ENCODE peak calls at places on chromosomes 4 and X, in ten cellular contexts. C, V, Q, Z, D, B, F, J, S and N are unnamed samples.

GRCh38 chr4:84578540-84579409 is 4.2 kb upstream of the CDS1 start:
- DNase-seq in J (no peak), F (peak; percentile 61), V (no peak), D (peak; percentile 32), Q (no peak), S (no peak), Z (peak; percentile 53), B (peak; percentile 51), C (peak; percentile 50), N (no peak)

GRCh38 chr4:130478406-130478805 is 1382.5 kb downstream of the C4orf33 start:
- DNase-seq in F (no peak), Q (no peak), S (peak; percentile 20), V (no peak), B (no peak), C (no peak), Z (peak; percentile 68), J (no peak), D (no peak), N (no peak)

GRCh38 chr4:117817316-117817715 is 217.0 kb upstream of the NDST3 start:
- DNase-seq in C (no peak), Z (peak; percentile 48), Q (no peak), F (no peak), S (no peak), J (no peak), D (no peak), B (no peak), V (no peak), N (no peak)

GRCh38 chr4:44908565-44908964 is 182.2 kb upstream of the GNPDA2 start:
- DNase-seq in D (no peak), S (no peak), J (no peak), F (no peak), V (no peak), B (no peak), Q (no peak), Z (no peak), C (no peak), N (no peak)

GRCh38 chr4:47533689-47534347 is 48.7 kb downstream of the ATP10D start:
- DNase-seq in C (no peak), F (no peak), D (no peak), J (no peak), V (no peak), Z (peak; percentile 69), Q (no peak), S (no peak), B (no peak), N (no peak)

GRCh38 chr4:113209652-113210320 is 160.3 kb downstream of the ANK2 start:
- DNase-seq in C (no peak), D (no peak), Z (no peak), S (no peak), B (no peak), Q (no peak), J (no peak), V (no peak), F (no peak), N (peak; percentile 15)

GRCh38 chrX:150486011-150486410 is 82.4 kb upstream of the MTM1 start:
- DNase-seq in S (peak; percentile 77), V (peak; percentile 64), F (peak; percentile 46), J (peak; percentile 33), Z (peak; percentile 36), D (peak; percentile 46), B (peak; percentile 24), Q (no peak), C (peak; percentile 72), N (no peak)

GRCh38 chr4:95362906-95363578 is 185.7 kb downstream of the UNC5C start:
- DNase-seq in J (no peak), Q (no peak), Z (peak; percentile 43), V (peak; percentile 44), C (peak; percentile 49), D (peak; percentile 19), S (peak; percentile 40), B (peak; percentile 32), F (peak; percentile 32), N (peak; percentile 18)

GRCh38 chr4:41204400-41204978 is 9.9 kb downstream of the APBB2 start:
- DNase-seq in V (no peak), S (peak; percentile 79), F (no peak), Q (peak; percentile 56), Z (peak; percentile 88), J (no peak), D (no peak), C (no peak), B (peak; percentile 67), N (no peak)

GRCh38 chr4:41202356-41202755 is 12.0 kb downstream of the APBB2 start:
- DNase-seq in F (no peak), B (no peak), V (no peak), S (no peak), D (no peak), J (no peak), Q (no peak), Z (no peak), C (no peak), N (no peak)

GRCh38 chr4:41205130-41205529 is 9.2 kb downstream of the APBB2 start:
- DNase-seq in C (no peak), S (no peak), J (no peak), F (no peak), B (no peak), Q (no peak), V (no peak), D (no peak), Z (no peak), N (no peak)

GRCh38 chr4:41203841-41204240 is 10.5 kb downstream of the APBB2 start:
- DNase-seq in Q (no peak), D (no peak), F (no peak), Z (no peak), S (no peak), J (no peak), B (no peak), C (no peak), V (no peak), N (no peak)

GRCh38 chr4:41203169-41203568 is 11.2 kb downstream of the APBB2 start:
- DNase-seq in V (no peak), F (no peak), J (no peak), S (no peak), Q (no peak), C (no peak), D (no peak), B (no peak), Z (peak; percentile 62), N (no peak)
- H3K4me1 ChIP-seq in V (peaks cover 2% of the 10 kb centered on the region), F (no peaks in the 10 kb centered on the region), J (no peaks in the 10 kb centered on the region), S (peaks cover 13% of the 10 kb centered on the region), Q (peaks cover 25% of the 10 kb centered on the region), C (peaks cover 5% of the 10 kb centered on the region), D (peaks cover 3% of the 10 kb centered on the region), B (peaks cover 36% of the 10 kb centered on the region), Z (peaks cover 18% of the 10 kb centered on the region), N (peaks cover 3% of the 10 kb centered on the region)

DNA sequence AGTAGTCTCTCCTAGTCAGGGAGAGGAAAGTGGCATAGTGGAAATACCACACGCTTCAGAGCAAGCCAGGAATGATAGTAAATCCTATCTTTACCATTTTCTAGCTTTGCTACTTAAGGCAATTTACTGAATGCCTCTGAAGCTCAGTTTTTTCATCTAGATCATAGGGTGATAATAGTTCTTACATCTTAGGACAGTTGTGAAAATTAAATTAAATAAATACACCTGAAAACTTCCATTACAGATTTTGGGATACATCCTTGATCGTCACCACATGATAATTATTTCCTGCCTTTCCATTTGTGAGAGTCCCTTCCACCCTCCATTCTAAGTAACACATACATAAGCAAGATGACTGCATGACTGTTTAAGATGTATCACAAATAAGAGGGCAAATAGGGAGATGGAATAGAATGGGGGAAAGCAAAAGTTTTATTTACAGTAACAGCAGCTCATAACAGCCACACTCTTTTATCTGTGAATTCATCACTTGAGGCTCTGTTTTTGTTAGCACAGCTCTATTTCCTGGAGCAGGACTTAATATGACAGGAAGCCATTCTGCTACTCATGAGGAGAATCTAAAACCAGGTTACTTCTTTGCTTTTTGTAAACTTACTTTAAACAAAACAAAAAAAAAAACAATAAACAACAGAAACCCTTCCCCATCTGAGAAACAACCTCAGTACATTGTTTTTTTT is 13.4 kb downstream of the P2RY10 start:
- DNase-seq in D (no peak), S (no peak), C (no peak), F (no peak), V (no peak), Q (no peak), Z (no peak), B (no peak), J (no peak), N (no peak)
- H3K4me1 ChIP-seq in D (no peaks in the 10 kb centered on the region), S (no peaks in the 10 kb centered on the region), C (no peaks in the 10 kb centered on the region), F (no peaks in the 10 kb centered on the region), V (no peaks in the 10 kb centered on the region), Q (no peaks in the 10 kb centered on the region), Z (no peaks in the 10 kb centered on the region), B (no peaks in the 10 kb centered on the region), J (peaks cover 53% of the 10 kb centered on the region), N (no peaks in the 10 kb centered on the region)

GRCh38 chr4:153488719-153489384 is 22.7 kb downstream of the TMEM131L start:
- DNase-seq in S (peak; percentile 84), Q (peak; percentile 35), B (no peak), C (peak; percentile 33), J (no peak), D (no peak), F (no peak), V (peak; percentile 54), Z (peak; percentile 48), N (no peak)

GRCh38 chr4:153486281-153487151 is 20.4 kb downstream of the TMEM131L start:
- DNase-seq in S (no peak), V (peak; percentile 58), C (peak; percentile 36), B (peak; percentile 74), Q (peak; percentile 33), D (no peak), J (no peak), F (no peak), Z (peak; percentile 95), N (no peak)

GRCh38 chr4:153489856-153490558 is 23.8 kb downstream of the TMEM131L start:
- DNase-seq in S (no peak), D (no peak), V (no peak), C (no peak), F (no peak), Z (peak; percentile 44), Q (no peak), J (no peak), B (no peak), N (no peak)

GRCh38 chr4:153485860-153486259 is 19.7 kb downstream of the TMEM131L start:
- DNase-seq in B (no peak), C (no peak), J (no peak), D (no peak), F (no peak), V (no peak), Q (no peak), S (no peak), Z (no peak), N (no peak)

DNA sequence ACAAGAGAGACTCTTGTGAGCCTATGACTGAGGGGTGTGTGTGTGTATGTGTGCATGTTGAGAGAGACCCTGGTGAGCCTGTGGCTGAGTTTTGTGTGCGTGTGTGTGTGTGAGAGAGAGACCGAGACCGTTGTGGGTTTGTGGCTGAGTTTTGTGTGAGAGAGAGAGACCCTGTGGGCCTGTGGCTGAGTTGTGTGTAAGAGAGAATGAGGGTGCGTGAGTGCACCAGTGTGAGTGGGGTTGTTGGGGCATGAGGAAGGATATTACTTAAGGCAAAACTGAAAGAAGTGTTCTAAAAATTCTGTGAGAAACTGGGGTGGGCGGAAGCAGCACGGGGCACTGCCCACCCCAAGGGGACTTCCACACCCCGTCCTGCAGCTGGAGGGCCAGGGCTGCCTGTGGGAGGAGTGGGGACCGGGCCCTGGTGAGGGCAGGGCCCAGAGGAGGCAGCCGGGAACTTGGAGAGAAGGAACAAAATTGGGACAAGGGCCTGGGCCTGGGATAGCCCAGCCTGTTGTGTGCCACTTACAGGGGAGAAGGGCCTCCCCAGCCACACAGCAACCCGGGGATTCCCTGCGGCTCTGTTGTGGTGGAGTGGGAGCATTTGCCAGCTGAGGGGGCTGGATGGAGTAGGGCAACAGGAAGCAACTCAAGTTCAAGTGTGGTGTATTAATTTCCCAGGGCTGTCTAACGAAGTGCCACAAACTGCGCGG is 22.0 kb downstream of the TMEM131L start:
- DNase-seq in J (peak; percentile 65), Z (peak; percentile 67), C (no peak), S (peak; percentile 64), F (no peak), D (no peak), B (no peak), V (no peak), Q (peak; percentile 37), N (no peak)
- H3K4me1 ChIP-seq in J (peaks cover 85% of the 10 kb centered on the region), Z (peaks cover 31% of the 10 kb centered on the region), C (peaks cover 38% of the 10 kb centered on the region), S (peaks cover 21% of the 10 kb centered on the region), F (peaks cover 3% of the 10 kb centered on the region), D (peaks cover 9% of the 10 kb centered on the region), B (peaks cover 40% of the 10 kb centered on the region), V (peaks cover 13% of the 10 kb centered on the region), Q (peaks cover 4% of the 10 kb centered on the region), N (peaks cover 8% of the 10 kb centered on the region)

GRCh38 chr4:1722551-1723071 is 1.3 kb downstream of the TACC3 start:
- DNase-seq in Q (no peak), D (no peak), C (no peak), B (no peak), J (no peak), Z (no peak), V (peak; percentile 32), F (no peak), S (no peak), N (no peak)
- H3K4me1 ChIP-seq in Q (peaks cover 4% of the 10 kb centered on the region), D (peaks cover 20% of the 10 kb centered on the region), C (peaks cover 21% of the 10 kb centered on the region), B (peaks cover 19% of the 10 kb centered on the region), J (peaks cover 71% of the 10 kb centered on the region), Z (peaks cover 23% of the 10 kb centered on the region), V (no peaks in the 10 kb centered on the region), F (peaks cover 11% of the 10 kb centered on the region), S (no peaks in the 10 kb centered on the region), N (peaks cover 24% of the 10 kb centered on the region)